ENCODE peak calls at places on chromosomes 12 and 14, in six cellular contexts. H, M, I, C, N and V are unnamed samples.

GRCh38 chr14:24139272-24139934 is 2.0 kb downstream of the EMC9 start:
- DNase-seq in M (no peak), H (no peak), N (no peak), I (no peak), C (peak; percentile 72), V (no peak)

GRCh38 chr14:73452341-73453191 is 5.8 kb downstream of the NUMB start:
- DNase-seq in I (no peak), H (no peak), N (no peak), C (no peak), M (no peak), V (no peak)

GRCh38 chr12:104473374-104473983 is 16.7 kb downstream of the CHST11 start:
- DNase-seq in H (no peak), M (no peak), I (no peak), N (no peak), C (no peak), V (no peak)

GRCh38 chr14:22500954-22501353 is 88.1 kb downstream of the DAD1 start:
- DNase-seq in I (no peak), H (no peak), C (no peak), M (no peak), N (no peak), V (no peak)

GRCh38 chr12:131402781-131403396 is 308.0 kb upstream of the SFSWAP start:
- DNase-seq in N (no peak), I (no peak), C (no peak), H (no peak), M (no peak), V (no peak)

GRCh38 chr12:45263587-45263986 is 47.7 kb downstream of the ANO6 start:
- DNase-seq in C (no peak), H (no peak), M (no peak), I (no peak), N (no peak), V (no peak)

GRCh38 chr12:121781751-121782615 is 11.5 kb downstream of the RHOF start:
- DNase-seq in I (no peak), C (peak; percentile 68), H (peak; percentile 58), N (no peak), M (no peak), V (no peak)

GRCh38 chr12:45727994-45728624 is 1.4 kb upstream of the ARID2 start:
- DNase-seq in N (no peak), H (no peak), M (no peak), I (no peak), C (no peak), V (no peak)

GRCh38 chr12:68063900-68064590 is 74.8 kb downstream of the IFNG-AS1 start:
- DNase-seq in C (no peak), H (no peak), I (no peak), N (no peak), M (no peak), V (no peak)

GRCh38 chr12:46963977-46964376 is 115.4 kb upstream of the PCED1B start:
- DNase-seq in N (no peak), C (no peak), I (no peak), H (no peak), M (no peak), V (no peak)

GRCh38 chr12:116116650-116117424 is 160.7 kb downstream of the MED13L start:
- DNase-seq in C (no peak), I (no peak), N (no peak), H (no peak), M (no peak), V (no peak)

GRCh38 chr12:85076688-85077430 is 40.7 kb downstream of the LRRIQ1 start:
- DNase-seq in H (no peak), I (no peak), N (no peak), M (no peak), C (peak; percentile 43), V (no peak)

GRCh38 chr12:6838854-6839253 is 1.9 kb upstream of the GNB3 start:
- DNase-seq in I (no peak), M (no peak), N (no peak), H (no peak), C (no peak), V (no peak)

GRCh38 chr14:95463173-95463901 is 53.1 kb downstream of the SYNE3 start:
- DNase-seq in C (no peak), I (no peak), H (no peak), M (no peak), N (no peak), V (no peak)

GRCh38 chr12:95385646-95386045 is 88.3 kb upstream of the METAP2 start:
- DNase-seq in N (no peak), C (no peak), H (no peak), I (no peak), M (no peak), V (no peak)

GRCh38 chr12:69701821-69702220 is 2.7 kb upstream of the BEST3 start:
- DNase-seq in I (no peak), M (no peak), C (no peak), H (no peak), N (no peak), V (no peak)

GRCh38 chr14:50773632-50774541 is 57.1 kb downstream of the NIN start:
- DNase-seq in N (no peak), I (peak; percentile 38), C (peak; percentile 11), M (no peak), H (peak; percentile 60), V (no peak)

GRCh38 chr12:108666326-108666995 is 32.8 kb upstream of the SELPLG start:
- DNase-seq in N (no peak), C (peak; percentile 76), I (no peak), M (no peak), H (no peak), V (no peak)

GRCh38 chr14:68361231-68361630 is 431.6 kb downstream of the ZFP36L1 start:
- DNase-seq in M (no peak), N (no peak), H (no peak), I (no peak), C (no peak), V (no peak)

GRCh38 chr14:103688906-103689902 is 26.0 kb downstream of the XRCC3 start:
- DNase-seq in I (no peak), M (no peak), H (no peak), N (peak; percentile 53), C (no peak), V (no peak)
- TF ChIP-seq TAF1 in I (no peak), M (no peak), H (no peak), N (peak; percentile 65), C (no peak), V (no peak)

GRCh38 chr14:59377485-59377884 is 87.7 kb downstream of the GPR135 start:
- DNase-seq in C (no peak), H (no peak), N (no peak), I (no peak), M (no peak), V (no peak)
- TF ChIP-seq POLR2AphosphoS5 in C (no peak), H (no peak), N (no peak), I (no peak), M (no peak), V (no peak)

GRCh38 chr14:47606601-47607000 is 68.8 kb downstream of the MDGA2 start:
- DNase-seq in M (no peak), C (no peak), I (no peak), H (no peak), N (no peak), V (no peak)
- TF ChIP-seq TAF1 in M (no peak), C (no peak), I (no peak), H (no peak), N (no peak), V (no peak)

DNA sequence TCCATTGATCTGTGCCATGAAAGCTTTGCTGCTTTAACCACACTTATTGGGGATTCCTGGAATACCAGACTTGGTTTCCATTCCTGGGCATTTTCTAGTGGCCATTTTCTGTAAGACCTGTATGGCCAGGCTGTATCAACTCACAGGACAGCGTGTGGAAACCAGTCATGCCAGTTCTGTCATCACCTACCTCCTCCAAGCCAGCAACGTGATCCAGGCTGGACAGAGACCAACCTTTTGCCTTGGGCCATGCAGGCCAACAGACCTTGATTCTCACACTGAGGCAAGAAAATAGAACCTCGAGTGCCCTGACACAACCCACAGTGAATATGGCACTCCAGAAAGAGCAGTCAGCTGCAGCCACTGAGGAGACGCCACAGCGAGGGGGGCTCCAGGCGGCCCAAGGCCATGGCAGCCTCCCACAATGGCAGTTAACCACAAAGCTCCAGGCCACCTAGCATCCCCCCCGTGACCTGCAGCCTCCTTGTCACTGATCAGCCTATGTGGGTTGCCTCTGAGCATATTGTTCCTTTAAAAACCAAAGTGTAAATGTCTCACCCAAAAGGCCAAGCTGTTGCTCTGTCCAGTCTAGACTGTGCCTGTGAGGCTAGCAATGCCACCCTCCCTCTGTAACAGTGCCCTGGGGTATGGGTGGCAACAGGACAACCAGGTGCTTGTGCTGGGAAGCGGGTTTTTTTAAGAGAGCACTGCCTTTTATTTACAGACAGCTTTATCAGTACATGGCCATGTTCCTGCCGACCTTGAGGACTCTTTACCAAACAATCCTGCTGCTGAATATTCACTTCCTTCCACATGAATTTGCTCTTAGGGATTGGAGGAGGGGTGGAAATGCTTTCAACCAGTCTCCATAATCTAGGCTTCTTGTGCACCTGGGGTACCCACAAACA is 168.7 kb upstream of the HIF1A start:
- DNase-seq in M (no peak), C (peak; percentile 88), N (no peak), H (no peak), I (no peak), V (no peak)
- TF ChIP-seq POLR2AphosphoS5 in M (no peak), C (no peak), N (no peak), H (no peak), I (no peak), V (no peak)

GRCh38 chr12:78698747-78699146 is 165.8 kb upstream of the SYT1 start:
- DNase-seq in C (no peak), N (no peak), I (no peak), M (no peak), H (no peak), V (no peak)
- TF ChIP-seq TAF1 in C (no peak), N (no peak), I (no peak), M (no peak), H (no peak), V (no peak)

GRCh38 chr12:96487214-96487613 is 2.2 kb upstream of the CFAP54 start:
- DNase-seq in I (no peak), M (no peak), C (no peak), N (no peak), H (no peak), V (no peak)
- TF ChIP-seq POLR2AphosphoS5 in I (no peak), M (no peak), C (no peak), N (no peak), H (no peak), V (no peak)

GRCh38 chr12:105654606-105655005 is 324.1 kb downstream of the C12orf75 start:
- DNase-seq in M (no peak), N (no peak), I (no peak), C (no peak), H (no peak), V (no peak)

GRCh38 chr12:105659355-105660075 is 329.0 kb downstream of the C12orf75 start:
- DNase-seq in N (no peak), M (no peak), C (no peak), I (no peak), H (no peak), V (no peak)

DNA sequence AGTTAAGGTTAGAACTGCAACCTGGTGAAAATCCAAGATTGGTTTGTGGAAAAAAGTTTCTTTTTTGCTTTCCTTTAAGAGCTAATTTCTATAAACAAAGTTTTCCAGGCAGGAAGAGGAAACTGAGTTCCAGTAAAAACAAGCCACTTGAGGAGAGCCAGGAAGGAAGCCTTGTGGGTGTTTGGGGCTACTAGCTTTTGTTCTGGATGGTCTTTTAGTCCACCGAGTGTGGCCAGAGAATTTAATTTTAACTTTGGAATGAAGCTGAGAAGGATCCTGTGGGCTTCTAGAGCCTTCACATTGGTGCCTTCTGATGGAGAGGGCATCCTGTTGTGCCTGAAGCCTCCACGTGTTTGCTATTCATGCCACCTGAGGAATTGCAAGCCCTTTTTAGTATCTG is 327.9 kb downstream of the C12orf75 start:
- DNase-seq in C (no peak), H (no peak), M (no peak), I (no peak), N (no peak), V (no peak)
- TF ChIP-seq TAF1 in C (no peak), H (no peak), M (no peak), I (no peak), N (no peak), V (no peak)